ENCODE peak calls at places on chromosomes 1 and 21, in eight cellular contexts. X is GM06990, U is vagina, M is mammary epithelial cell, G is astrocyte of the cerebellum, Z is upper lobe of left lung, E is BJ, W is dorsolateral prefrontal cortex. O is an unnamed sample.

GRCh38 chr1:225739542-225740107 is 38.0 kb upstream of the SRP9 start:
- DNase-seq in E (no peak), Z (no peak), U (no peak), M (no peak), W (no peak), X (no peak), G (no peak), O (no peak)

GRCh38 chr1:35715568-35716002 is 3.1 kb downstream of the C1orf216 start:
- DNase-seq in M (peak), G (peak), U (no peak), W (peak), Z (peak), E (no peak), X (peak), O (no peak)

GRCh38 chr1:28833396-28833795 is 21.4 kb downstream of the OPRD1 start:
- DNase-seq in U (no peak), X (no peak), Z (no peak), M (no peak), W (no peak), E (no peak), G (no peak), O (no peak)

GRCh38 chr1:23393706-23394105 is 24.1 kb upstream of the ZNF436 start:
- DNase-seq in X (no peak), W (no peak), U (no peak), E (no peak), Z (no peak), M (no peak), G (no peak), O (no peak)

GRCh38 chr1:184489908-184490307 is 103.1 kb downstream of the C1orf21 start:
- DNase-seq in Z (no peak), X (no peak), M (no peak), E (no peak), U (no peak), W (no peak), G (no peak), O (no peak)

GRCh38 chr1:150386546-150387080 is 22.7 kb downstream of the RPRD2 start:
- DNase-seq in W (no peak), E (no peak), Z (no peak), M (no peak), X (no peak), U (no peak), G (no peak), O (no peak)

GRCh38 chr1:208604295-208604694 is 360.1 kb upstream of the PLXNA2 start:
- DNase-seq in X (peak), G (no peak), W (no peak), E (no peak), Z (no peak), M (peak), U (no peak), O (no peak)

GRCh38 chr1:226506021-226506420 is 42.5 kb upstream of the STUM start:
- DNase-seq in G (no peak), Z (no peak), U (no peak), X (no peak), E (no peak), M (no peak), W (no peak), O (no peak)

GRCh38 chr1:33960496-33960895 is 96.6 kb downstream of the HMGB4 start:
- DNase-seq in M (no peak), W (no peak), Z (no peak), X (no peak), U (no peak), G (no peak), E (no peak), O (no peak)

GRCh38 chr1:55150880-55151582 is 64.1 kb downstream of the USP24 start:
- DNase-seq in G (no peak), U (no peak), E (no peak), Z (no peak), X (peak), W (no peak), M (no peak), O (no peak)

GRCh38 chr21:14913576-14914146 is 151.1 kb downstream of the NRIP1 start:
- DNase-seq in E (no peak), G (no peak), U (no peak), M (no peak), W (no peak), X (no peak), Z (no peak), O (no peak)

GRCh38 chr1:117150316-117150715 is 28.8 kb upstream of the TRIM45 start:
- DNase-seq in M (no peak), U (no peak), E (no peak), G (no peak), Z (no peak), W (no peak), X (no peak), O (no peak)

GRCh38 chr1:240905225-240905765 is 293.3 kb upstream of the GREM2 start:
- DNase-seq in W (no peak), E (no peak), M (no peak), G (no peak), U (no peak), Z (no peak), X (no peak), O (no peak)

DNA sequence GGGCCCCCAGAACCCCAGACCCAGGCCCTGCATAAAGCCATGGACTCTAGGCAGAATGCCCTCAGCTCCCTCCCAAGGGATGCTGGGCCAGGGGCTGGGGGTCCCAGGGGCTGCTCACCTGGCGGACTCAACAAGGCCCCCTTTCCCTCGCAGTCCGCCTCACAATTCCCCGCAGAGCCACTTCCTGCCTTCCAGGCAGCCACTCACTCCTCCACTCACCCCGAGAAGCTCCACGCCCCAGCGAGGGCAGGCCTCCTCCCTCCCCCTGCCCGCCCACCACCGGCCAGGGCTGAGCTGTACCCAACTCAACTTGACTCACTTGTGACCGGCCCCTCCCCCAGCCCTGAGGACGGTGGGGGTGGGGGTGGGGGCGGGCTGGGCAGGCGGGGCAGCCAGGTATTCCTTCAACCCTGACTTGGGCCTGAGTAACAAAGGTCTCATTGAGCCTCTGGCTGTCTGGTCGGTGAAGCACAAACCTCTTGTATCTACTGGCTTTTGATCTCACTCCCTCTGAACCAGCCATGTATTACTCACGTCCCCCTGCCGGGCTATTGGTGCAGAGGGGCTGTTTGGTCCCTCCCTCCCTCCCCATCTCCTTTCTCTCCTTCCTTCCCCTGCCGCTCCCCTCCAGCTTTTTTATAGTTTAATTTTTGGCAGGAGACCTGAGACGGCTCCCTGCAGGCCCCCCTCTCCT is 5.9 kb downstream of the BLACAT1 start:
- DNase-seq in G (no peak), M (peak), E (no peak), U (no peak), Z (peak), X (no peak), W (no peak), O (no peak)
- TF ChIP-seq CTCF in G (no peak), M (no peak), E (no peak), U (no peak), Z (no peak), X (no peak), W (no peak), O (no peak)

GRCh38 chr1:172085372-172085771 is 244.1 kb downstream of the DNM3 start:
- DNase-seq in U (no peak), G (no peak), E (no peak), X (no peak), Z (no peak), W (no peak), M (no peak), O (no peak)

GRCh38 chr1:172090511-172090817 is 249.2 kb downstream of the DNM3 start:
- DNase-seq in E (no peak), G (no peak), W (no peak), Z (no peak), X (no peak), M (no peak), U (no peak), O (no peak)

GRCh38 chr1:172095831-172096230 is 254.5 kb downstream of the DNM3 start:
- DNase-seq in W (no peak), U (no peak), Z (no peak), X (no peak), G (no peak), M (no peak), E (no peak), O (no peak)

GRCh38 chr1:172086137-172086536 is 244.8 kb downstream of the DNM3 start:
- DNase-seq in Z (no peak), G (no peak), W (no peak), U (no peak), X (no peak), E (no peak), M (no peak), O (no peak)

DNA sequence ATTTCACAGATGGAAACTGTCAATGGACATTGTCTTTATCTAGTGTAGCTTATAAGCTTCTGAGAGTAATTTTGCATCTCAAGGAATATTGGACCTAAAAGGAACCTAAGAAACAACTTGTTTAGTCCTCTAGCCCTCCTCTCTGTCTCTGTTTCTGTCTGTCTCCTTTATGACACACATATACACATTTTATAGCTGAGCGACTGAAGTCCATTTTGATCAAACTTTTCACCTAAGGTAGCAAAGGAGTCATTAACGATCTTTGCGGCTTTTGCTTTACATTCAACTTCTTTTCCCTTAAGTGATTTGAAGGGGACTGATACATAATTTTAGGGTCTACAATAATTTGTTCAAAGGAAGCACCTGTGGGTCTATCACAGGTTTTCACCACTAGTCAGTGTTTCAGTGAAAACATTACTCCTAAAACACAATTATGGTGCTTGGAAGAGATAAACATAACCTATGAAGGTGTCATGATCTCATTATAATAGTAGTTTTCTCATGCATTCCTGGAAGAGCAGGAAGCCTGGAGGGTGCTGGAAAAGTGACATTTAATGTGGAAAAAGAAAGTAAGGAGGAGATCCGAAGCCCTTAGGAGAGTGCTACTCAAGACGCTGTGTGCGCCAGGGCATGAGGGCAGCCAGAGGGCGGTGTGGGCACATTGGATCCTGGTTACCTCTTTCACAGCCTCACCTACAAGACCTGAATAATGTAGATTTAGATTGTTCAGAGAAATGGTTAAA is 248.6 kb downstream of the DNM3 start:
- DNase-seq in U (no peak), G (peak), W (no peak), Z (peak), E (no peak), X (peak), M (peak), O (no peak)
- H3K4me3 ChIP-seq in U (no peak), G (no peak), W (no peak), Z (no peak), E (no peak), X (no peak), M (no peak), O (no peak)

GRCh38 chr1:179828554-179829110 is 49.0 kb downstream of the TOR1AIP2 start:
- DNase-seq in G (no peak), W (no peak), U (no peak), E (no peak), Z (peak), M (no peak), X (no peak), O (no peak)

GRCh38 chr1:179825798-179826460 is 51.7 kb downstream of the TOR1AIP2 start:
- DNase-seq in X (no peak), W (no peak), E (no peak), G (no peak), M (no peak), U (peak), Z (no peak), O (no peak)

GRCh38 chr1:179831852-179832699 is 45.5 kb downstream of the TOR1AIP2 start:
- DNase-seq in E (no peak), U (no peak), Z (no peak), X (no peak), W (no peak), M (no peak), G (peak), O (no peak)

GRCh38 chr1:179826626-179827280 is 50.9 kb downstream of the TOR1AIP2 start:
- DNase-seq in W (no peak), X (no peak), Z (no peak), E (no peak), G (no peak), M (no peak), U (peak), O (no peak)

GRCh38 chr1:179831225-179831624 is 46.4 kb downstream of the TOR1AIP2 start:
- DNase-seq in U (no peak), E (no peak), W (no peak), M (peak), G (no peak), Z (no peak), X (no peak), O (no peak)
- TF ChIP-seq CTCF in U (no peak), E (no peak), W (no peak), M (no peak), G (no peak), Z (no peak), X (no peak), O (no peak)

GRCh38 chr1:58814251-58815068 is 30.6 kb upstream of the JUN start:
- DNase-seq in X (peak), U (no peak), W (no peak), M (peak), E (no peak), G (no peak), Z (peak), O (no peak)
- H3K4me3 ChIP-seq in X (peak), U (peak), W (peak), M (peak), E (no peak), G (no peak), Z (peak), O (no peak)

GRCh38 chr1:213061263-213061662 is 10.2 kb downstream of the RPS6KC1 start:
- DNase-seq in Z (no peak), M (no peak), G (no peak), X (no peak), W (no peak), E (no peak), U (no peak), O (no peak)
- TF ChIP-seq CTCF in Z (no peak), M (peak), G (no peak), X (peak), W (no peak), E (no peak), U (no peak), O (no peak)